ENCODE peak calls at places on chromosome 2, in six cellular contexts. One of them, this sample, is unnamed.

GRCh38 chr2:109188485-109188868 is 59.5 kb downstream of the SH3RF3 start:
- DNase-seq in HCT116: no peak
- DNase-seq in T follicular helper cell: no peak
- DNase-seq in activated CD8-positive, alpha-beta T cell treated with anti-CD3 and anti-CD28 coated beads, Interleukin-2, amount 10 ng/mL, durations not matched to agents 7 days and 5 days: no peak
- DNase-seq in IMR-90: no peak
- DNase-seq in WERI-Rb-1: no peak
- DNase-seq in this sample: no peak

GRCh38 chr2:73176205-73176880 is 26.0 kb upstream of the NOTO start:
- DNase-seq in IMR-90: no peak
- DNase-seq in HCT116: no peak
- DNase-seq in activated CD8-positive, alpha-beta T cell treated with anti-CD3 and anti-CD28 coated beads, Interleukin-2, amount 10 ng/mL, durations not matched to agents 7 days and 5 days: peak
- DNase-seq in WERI-Rb-1: peak
- DNase-seq in T follicular helper cell: no peak
- DNase-seq in this sample: peak

GRCh38 chr2:240238786-240239185 is 98.3 kb upstream of the OTOS start:
- DNase-seq in IMR-90: no peak
- DNase-seq in WERI-Rb-1: no peak
- DNase-seq in activated CD8-positive, alpha-beta T cell treated with anti-CD3 and anti-CD28 coated beads, Interleukin-2, amount 10 ng/mL, durations not matched to agents 7 days and 5 days: no peak
- DNase-seq in HCT116: no peak
- DNase-seq in T follicular helper cell: no peak
- DNase-seq in this sample: no peak

GRCh38 chr2:165886487-165887146 is 67.0 kb downstream of the TTC21B start:
- DNase-seq in IMR-90: no peak
- DNase-seq in WERI-Rb-1: peak
- DNase-seq in HCT116: no peak
- DNase-seq in T follicular helper cell: no peak
- DNase-seq in activated CD8-positive, alpha-beta T cell treated with anti-CD3 and anti-CD28 coated beads, Interleukin-2, amount 10 ng/mL, durations not matched to agents 7 days and 5 days: no peak
- DNase-seq in this sample: no peak

GRCh38 chr2:220586980-220587549 is 959.6 kb downstream of the SLC4A3 start:
- DNase-seq in T follicular helper cell: no peak
- DNase-seq in HCT116: no peak
- DNase-seq in WERI-Rb-1: no peak
- DNase-seq in IMR-90: peak
- DNase-seq in activated CD8-positive, alpha-beta T cell treated with anti-CD3 and anti-CD28 coated beads, Interleukin-2, amount 10 ng/mL, durations not matched to agents 7 days and 5 days: no peak
- DNase-seq in this sample: no peak

GRCh38 chr2:226115102-226115831 is 684.4 kb downstream of the IRS1 start:
- DNase-seq in WERI-Rb-1: no peak
- DNase-seq in T follicular helper cell: no peak
- DNase-seq in IMR-90: peak
- DNase-seq in activated CD8-positive, alpha-beta T cell treated with anti-CD3 and anti-CD28 coated beads, Interleukin-2, amount 10 ng/mL, durations not matched to agents 7 days and 5 days: no peak
- DNase-seq in HCT116: peak
- DNase-seq in this sample: peak

GRCh38 chr2:5668682-5669267 is 23.4 kb upstream of the SOX11 start:
- DNase-seq in IMR-90: no peak
- DNase-seq in T follicular helper cell: no peak
- DNase-seq in HCT116: no peak
- DNase-seq in WERI-Rb-1: no peak
- DNase-seq in activated CD8-positive, alpha-beta T cell treated with anti-CD3 and anti-CD28 coated beads, Interleukin-2, amount 10 ng/mL, durations not matched to agents 7 days and 5 days: no peak
- DNase-seq in this sample: no peak

GRCh38 chr2:178250429-178250828 is 56.1 kb downstream of the OSBPL6 start:
- DNase-seq in HCT116: no peak
- DNase-seq in WERI-Rb-1: no peak
- DNase-seq in IMR-90: no peak
- DNase-seq in T follicular helper cell: no peak
- DNase-seq in activated CD8-positive, alpha-beta T cell treated with anti-CD3 and anti-CD28 coated beads, Interleukin-2, amount 10 ng/mL, durations not matched to agents 7 days and 5 days: no peak
- DNase-seq in this sample: no peak

GRCh38 chr2:75820693-75821092 is 110.0 kb upstream of the GCFC2 start:
- DNase-seq in activated CD8-positive, alpha-beta T cell treated with anti-CD3 and anti-CD28 coated beads, Interleukin-2, amount 10 ng/mL, durations not matched to agents 7 days and 5 days: no peak
- DNase-seq in T follicular helper cell: no peak
- DNase-seq in WERI-Rb-1: no peak
- DNase-seq in IMR-90: no peak
- DNase-seq in HCT116: no peak
- DNase-seq in this sample: no peak

GRCh38 chr2:187470698-187471097 is 22.6 kb upstream of the CALCRL start:
- DNase-seq in activated CD8-positive, alpha-beta T cell treated with anti-CD3 and anti-CD28 coated beads, Interleukin-2, amount 10 ng/mL, durations not matched to agents 7 days and 5 days: no peak
- DNase-seq in WERI-Rb-1: no peak
- DNase-seq in T follicular helper cell: no peak
- DNase-seq in IMR-90: no peak
- DNase-seq in HCT116: no peak
- DNase-seq in this sample: no peak

GRCh38 chr2:22957441-22957840 is 427.5 kb upstream of the KLHL29 start:
- DNase-seq in IMR-90: no peak
- DNase-seq in HCT116: no peak
- DNase-seq in activated CD8-positive, alpha-beta T cell treated with anti-CD3 and anti-CD28 coated beads, Interleukin-2, amount 10 ng/mL, durations not matched to agents 7 days and 5 days: no peak
- DNase-seq in WERI-Rb-1: no peak
- DNase-seq in T follicular helper cell: no peak
- DNase-seq in this sample: no peak

This sample was measured in RPMI7951.